ENCODE peak calls at places on chromosomes 7 and 10, in seven cellular contexts. One of them, this sample, is unnamed. For H3K27me3, the result is how much of the 10 kb centered on the place peaks cover.

GRCh38 chr10:72263613-72264241 is 10.0 kb upstream of the DDIT4 start:
- DNase-seq in colonic mucosa: peak
- DNase-seq in psoas muscle: no peak
- DNase-seq in WERI-Rb-1: no peak
- DNase-seq in right atrium auricular region: no peak
- DNase-seq in ovary: no peak
- DNase-seq in hepatocyte: peak
- DNase-seq in this sample: no peak

GRCh38 chr10:79393221-79393923 is 46.1 kb downstream of the PPIF start:
- DNase-seq in ovary: no peak
- DNase-seq in colonic mucosa: no peak
- DNase-seq in right atrium auricular region: no peak
- DNase-seq in WERI-Rb-1: no peak
- DNase-seq in psoas muscle: peak
- DNase-seq in hepatocyte: no peak
- DNase-seq in this sample: no peak

GRCh38 chr10:3401491-3401938 is 228.9 kb upstream of the PITRM1 start:
- DNase-seq in right atrium auricular region: no peak
- DNase-seq in WERI-Rb-1: no peak
- DNase-seq in hepatocyte: no peak
- DNase-seq in psoas muscle: no peak
- DNase-seq in colonic mucosa: no peak
- DNase-seq in ovary: no peak
- DNase-seq in this sample: no peak

GRCh38 chr7:107370816-107371215 is 99.0 kb upstream of the GPR22 start:
- DNase-seq in WERI-Rb-1: no peak
- DNase-seq in colonic mucosa: no peak
- DNase-seq in ovary: no peak
- DNase-seq in hepatocyte: no peak
- DNase-seq in right atrium auricular region: no peak
- DNase-seq in psoas muscle: no peak
- DNase-seq in this sample: no peak

GRCh38 chr10:119652361-119652760 is 1.2 kb downstream of the BAG3 start:
- DNase-seq in hepatocyte: peak
- DNase-seq in colonic mucosa: peak
- DNase-seq in ovary: no peak
- DNase-seq in WERI-Rb-1: no peak
- DNase-seq in psoas muscle: no peak
- DNase-seq in right atrium auricular region: no peak
- DNase-seq in this sample: peak

GRCh38 chr7:7707756-7708310 is 10.6 kb downstream of the RPA3 start:
- DNase-seq in ovary: no peak
- DNase-seq in right atrium auricular region: no peak
- DNase-seq in colonic mucosa: no peak
- DNase-seq in hepatocyte: peak
- DNase-seq in WERI-Rb-1: no peak
- DNase-seq in psoas muscle: no peak
- DNase-seq in this sample: no peak

GRCh38 chr10:79483948-79484347 is 28.4 kb upstream of the EIF5AL1 start:
- DNase-seq in WERI-Rb-1: no peak
- DNase-seq in ovary: no peak
- DNase-seq in psoas muscle: peak
- DNase-seq in right atrium auricular region: no peak
- DNase-seq in hepatocyte: no peak
- DNase-seq in colonic mucosa: peak
- DNase-seq in this sample: no peak

GRCh38 chr7:69108041-69108440 is 490.2 kb upstream of the AUTS2 start:
- DNase-seq in ovary: no peak
- DNase-seq in WERI-Rb-1: no peak
- DNase-seq in right atrium auricular region: no peak
- DNase-seq in colonic mucosa: no peak
- DNase-seq in psoas muscle: no peak
- DNase-seq in hepatocyte: no peak
- DNase-seq in this sample: no peak

GRCh38 chr7:143906176-143906575 is 4.2 kb upstream of the TCAF1 start:
- DNase-seq in psoas muscle: no peak
- DNase-seq in ovary: no peak
- DNase-seq in colonic mucosa: no peak
- DNase-seq in hepatocyte: no peak
- DNase-seq in WERI-Rb-1: peak
- DNase-seq in right atrium auricular region: no peak
- DNase-seq in this sample: no peak

GRCh38 chr10:13872411-13872810 is 285.6 kb downstream of the PRPF18 start:
- DNase-seq in WERI-Rb-1: no peak
- DNase-seq in psoas muscle: no peak
- DNase-seq in colonic mucosa: no peak
- DNase-seq in ovary: no peak
- DNase-seq in hepatocyte: no peak
- DNase-seq in right atrium auricular region: no peak
- DNase-seq in this sample: no peak

GRCh38 chr10:33303988-33304387 is 30.5 kb downstream of the NRP1 start:
- DNase-seq in ovary: no peak
- DNase-seq in hepatocyte: no peak
- DNase-seq in colonic mucosa: no peak
- DNase-seq in right atrium auricular region: no peak
- DNase-seq in WERI-Rb-1: no peak
- DNase-seq in psoas muscle: no peak
- DNase-seq in this sample: no peak

GRCh38 chr7:98802781-98803110 is 67.1 kb downstream of the TMEM130 start:
- DNase-seq in colonic mucosa: no peak
- DNase-seq in WERI-Rb-1: no peak
- DNase-seq in ovary: no peak
- DNase-seq in psoas muscle: no peak
- DNase-seq in hepatocyte: no peak
- DNase-seq in right atrium auricular region: no peak
- DNase-seq in this sample: no peak

GRCh38 chr7:116984917-116985316 is 31.6 kb downstream of the ST7 start:
- DNase-seq in WERI-Rb-1: no peak
- DNase-seq in ovary: no peak
- DNase-seq in colonic mucosa: no peak
- DNase-seq in right atrium auricular region: no peak
- DNase-seq in psoas muscle: no peak
- DNase-seq in hepatocyte: peak
- DNase-seq in this sample: no peak

GRCh38 chr7:2886900-2887299 is 42.8 kb upstream of the GNA12 start:
- DNase-seq in right atrium auricular region: no peak
- DNase-seq in colonic mucosa: peak
- DNase-seq in ovary: peak
- DNase-seq in psoas muscle: no peak
- DNase-seq in hepatocyte: peak
- DNase-seq in WERI-Rb-1: peak
- DNase-seq in this sample: peak

GRCh38 chr7:778968-779451 is 51.9 kb upstream of the PRKAR1B start:
- DNase-seq in colonic mucosa: no peak
- DNase-seq in hepatocyte: no peak
- DNase-seq in WERI-Rb-1: no peak
- DNase-seq in right atrium auricular region: no peak
- DNase-seq in psoas muscle: peak
- DNase-seq in ovary: no peak
- DNase-seq in this sample: peak

GRCh38 chr7:112069879-112070321 is 136.3 kb downstream of the DOCK4 start:
- DNase-seq in psoas muscle: no peak
- DNase-seq in right atrium auricular region: no peak
- DNase-seq in colonic mucosa: no peak
- DNase-seq in ovary: no peak
- DNase-seq in hepatocyte: no peak
- DNase-seq in WERI-Rb-1: no peak
- DNase-seq in this sample: no peak

GRCh38 chr7:143375298-143376034 is 5.7 kb upstream of the ZYX start:
- DNase-seq in hepatocyte: no peak
- DNase-seq in colonic mucosa: no peak
- DNase-seq in WERI-Rb-1: no peak
- DNase-seq in ovary: no peak
- DNase-seq in psoas muscle: no peak
- DNase-seq in right atrium auricular region: no peak
- DNase-seq in this sample: no peak

GRCh38 chr10:27482984-27483956 is 20.8 kb upstream of the RAB18 start:
- DNase-seq in ovary: no peak
- DNase-seq in colonic mucosa: no peak
- DNase-seq in psoas muscle: no peak
- DNase-seq in right atrium auricular region: no peak
- DNase-seq in hepatocyte: peak
- DNase-seq in WERI-Rb-1: no peak
- DNase-seq in this sample: no peak

GRCh38 chr7:153381275-153382119 is 621.9 kb downstream of the ACTR3B start:
- DNase-seq in right atrium auricular region: peak
- DNase-seq in colonic mucosa: no peak
- DNase-seq in ovary: no peak
- DNase-seq in hepatocyte: peak
- DNase-seq in WERI-Rb-1: peak
- DNase-seq in psoas muscle: peak
- DNase-seq in this sample: peak

GRCh38 chr10:80474920-80475319 is 20.8 kb downstream of the TSPAN14 start:
- DNase-seq in colonic mucosa: no peak
- DNase-seq in hepatocyte: no peak
- DNase-seq in right atrium auricular region: no peak
- DNase-seq in WERI-Rb-1: peak
- DNase-seq in ovary: no peak
- DNase-seq in psoas muscle: no peak
- DNase-seq in this sample: no peak

GRCh38 chr7:85075864-85076263 is 111.0 kb downstream of the SEMA3D start:
- DNase-seq in WERI-Rb-1: no peak
- DNase-seq in psoas muscle: no peak
- DNase-seq in right atrium auricular region: no peak
- DNase-seq in ovary: no peak
- DNase-seq in hepatocyte: peak
- DNase-seq in colonic mucosa: no peak
- DNase-seq in this sample: no peak

GRCh38 chr10:34764347-34764991 is 50.6 kb downstream of the PARD3 start:
- DNase-seq in hepatocyte: no peak
- DNase-seq in psoas muscle: no peak
- DNase-seq in ovary: no peak
- DNase-seq in right atrium auricular region: no peak
- DNase-seq in colonic mucosa: no peak
- DNase-seq in WERI-Rb-1: no peak
- DNase-seq in this sample: no peak

GRCh38 chr10:121736315-121737002 is 138.2 kb upstream of the FGFR2 start:
- DNase-seq in WERI-Rb-1: no peak
- DNase-seq in psoas muscle: no peak
- DNase-seq in ovary: no peak
- DNase-seq in colonic mucosa: no peak
- DNase-seq in right atrium auricular region: no peak
- DNase-seq in hepatocyte: no peak
- DNase-seq in this sample: no peak

GRCh38 chr10:103153302-103153759 is 39.7 kb downstream of the NT5C2 start:
- DNase-seq in WERI-Rb-1: no peak
- DNase-seq in right atrium auricular region: no peak
- DNase-seq in ovary: peak
- DNase-seq in hepatocyte: no peak
- DNase-seq in colonic mucosa: no peak
- DNase-seq in psoas muscle: no peak
- DNase-seq in this sample: no peak

GRCh38 chr10:50634479-50634878 is 10.7 kb upstream of the SGMS1 start:
- DNase-seq in psoas muscle: no peak
- DNase-seq in right atrium auricular region: no peak
- DNase-seq in hepatocyte: no peak
- DNase-seq in ovary: no peak
- DNase-seq in colonic mucosa: no peak
- DNase-seq in WERI-Rb-1: no peak
- DNase-seq in this sample: no peak

GRCh38 chr10:118028619-118029018 is 18.1 kb downstream of the RAB11FIP2 start:
- DNase-seq in hepatocyte: no peak
- DNase-seq in colonic mucosa: no peak
- DNase-seq in psoas muscle: no peak
- DNase-seq in right atrium auricular region: no peak
- DNase-seq in ovary: no peak
- DNase-seq in WERI-Rb-1: no peak
- DNase-seq in this sample: no peak

GRCh38 chr7:95840953-95841950 is 68.9 kb downstream of the DYNC1I1 start:
- DNase-seq in hepatocyte: no peak
- DNase-seq in right atrium auricular region: no peak
- DNase-seq in psoas muscle: no peak
- DNase-seq in colonic mucosa: no peak
- DNase-seq in ovary: no peak
- DNase-seq in WERI-Rb-1: no peak
- DNase-seq in this sample: peak

DNA sequence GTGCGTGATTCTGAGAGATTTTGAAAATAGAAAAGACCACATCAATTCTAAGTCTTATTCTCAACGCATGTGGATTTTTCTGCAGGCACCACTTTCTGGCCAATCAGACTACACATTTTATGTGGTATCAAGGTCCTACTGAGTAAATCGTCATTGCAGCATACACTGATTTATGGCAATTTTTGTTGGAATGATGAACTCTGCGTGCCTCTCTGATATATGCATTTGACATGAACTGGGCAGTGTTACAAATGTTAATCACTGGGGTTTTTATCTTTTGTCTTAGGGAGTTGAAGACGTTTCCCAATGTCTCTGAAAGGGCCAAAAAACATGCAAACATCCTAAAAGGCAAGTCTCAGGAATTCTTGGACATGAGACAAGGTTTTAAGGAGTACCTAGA is 809.5 kb upstream of the CELF2 start:
- DNase-seq in WERI-Rb-1: no peak
- DNase-seq in psoas muscle: no peak
- DNase-seq in colonic mucosa: no peak
- DNase-seq in right atrium auricular region: no peak
- DNase-seq in ovary: no peak
- DNase-seq in hepatocyte: no peak
- DNase-seq in this sample: no peak
- H3K27me3 ChIP-seq in WERI-Rb-1: under half
- H3K27me3 ChIP-seq in psoas muscle: under half
- H3K27me3 ChIP-seq in colonic mucosa: under half
- H3K27me3 ChIP-seq in right atrium auricular region: under half
- H3K27me3 ChIP-seq in ovary: under half
- H3K27me3 ChIP-seq in hepatocyte: under half
- H3K27me3 ChIP-seq in this sample: under half

DNA sequence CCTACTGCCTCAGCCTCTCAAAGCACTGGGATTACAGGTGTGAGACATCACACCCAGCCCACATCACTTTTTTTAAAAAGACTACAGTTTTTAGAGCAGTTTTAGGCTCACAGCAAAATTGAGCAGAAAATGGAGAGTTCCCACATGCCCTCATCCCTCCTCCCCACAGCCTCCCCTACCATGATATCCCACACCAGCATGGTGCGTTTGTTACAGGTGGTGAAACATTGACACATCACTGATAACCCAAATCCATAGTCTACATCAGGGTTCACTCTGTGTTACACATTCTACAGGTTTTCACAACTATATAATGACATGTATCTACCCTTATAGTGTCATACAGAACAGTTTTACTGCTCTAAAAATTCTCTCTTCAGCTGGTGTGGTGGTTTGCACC is 24.3 kb upstream of the TOMM7 start:
- DNase-seq in right atrium auricular region: no peak
- DNase-seq in psoas muscle: no peak
- DNase-seq in hepatocyte: no peak
- DNase-seq in ovary: no peak
- DNase-seq in colonic mucosa: no peak
- DNase-seq in WERI-Rb-1: no peak
- DNase-seq in this sample: no peak
- H3K27me3 ChIP-seq in right atrium auricular region: under half
- H3K27me3 ChIP-seq in psoas muscle: under half
- H3K27me3 ChIP-seq in hepatocyte: under half
- H3K27me3 ChIP-seq in ovary: under half
- H3K27me3 ChIP-seq in colonic mucosa: under half
- H3K27me3 ChIP-seq in WERI-Rb-1: under half
- H3K27me3 ChIP-seq in this sample: under half

GRCh38 chr7:37259381-37259821 is 189.3 kb downstream of the ELMO1 start:
- DNase-seq in psoas muscle: no peak
- DNase-seq in ovary: no peak
- DNase-seq in right atrium auricular region: no peak
- DNase-seq in colonic mucosa: no peak
- DNase-seq in WERI-Rb-1: no peak
- DNase-seq in hepatocyte: no peak
- DNase-seq in this sample: no peak
- H3K27me3 ChIP-seq in psoas muscle: under half
- H3K27me3 ChIP-seq in ovary: under half
- H3K27me3 ChIP-seq in right atrium auricular region: under half
- H3K27me3 ChIP-seq in colonic mucosa: under half
- H3K27me3 ChIP-seq in WERI-Rb-1: under half
- H3K27me3 ChIP-seq in hepatocyte: under half
- H3K27me3 ChIP-seq in this sample: under half

GRCh38 chr10:113357688-113358306 is 195.1 kb upstream of the HABP2 start:
- DNase-seq in psoas muscle: no peak
- DNase-seq in hepatocyte: no peak
- DNase-seq in WERI-Rb-1: no peak
- DNase-seq in right atrium auricular region: no peak
- DNase-seq in colonic mucosa: no peak
- DNase-seq in ovary: no peak
- DNase-seq in this sample: no peak
- H3K27me3 ChIP-seq in psoas muscle: under half
- H3K27me3 ChIP-seq in hepatocyte: under half
- H3K27me3 ChIP-seq in WERI-Rb-1: under half
- H3K27me3 ChIP-seq in right atrium auricular region: under half
- H3K27me3 ChIP-seq in colonic mucosa: under half
- H3K27me3 ChIP-seq in ovary: under half
- H3K27me3 ChIP-seq in this sample: under half